ENCODE peak calls at places on chromosomes 3 and 15, in six cellular contexts. P is aorta, Y is epithelial cell of esophagus, D is NCI-H345, N is T-helper 1 cell, Z is A172. K is an unnamed sample.

GRCh38 chr3:188034989-188035388 is 119.0 kb upstream of the LPP start:
- DNase-seq in Y (peak; percentile 42), P (no peak), Z (no peak), N (no peak), D (no peak), K (no peak)

GRCh38 chr3:11735638-11736037 is 91.9 kb upstream of the VGLL4 start:
- DNase-seq in D (no peak), Y (no peak), Z (no peak), P (peak; percentile 8), N (no peak), K (no peak)

GRCh38 chr3:37453393-37454391 is 279.3 kb upstream of the LRRFIP2 start:
- DNase-seq in P (peak; percentile 86), Z (no peak), Y (peak; percentile 13), N (no peak), D (peak; percentile 41), K (no peak)

GRCh38 chr3:10732292-10732691 is 83.7 kb upstream of the SLC6A11 start:
- DNase-seq in P (no peak), Z (no peak), D (no peak), N (no peak), Y (no peak), K (no peak)

GRCh38 chr3:5425371-5425770 is 237.9 kb downstream of the EDEM1 start:
- DNase-seq in Z (no peak), N (no peak), D (no peak), P (no peak), Y (no peak), K (no peak)

GRCh38 chr3:48738144-48738536 is 21.1 kb upstream of the IP6K2 start:
- DNase-seq in P (no peak), N (no peak), D (no peak), Y (no peak), Z (no peak), K (no peak)

GRCh38 chr15:91508633-91509032 is 344.9 kb upstream of the SLCO3A1 start:
- DNase-seq in D (no peak), Z (no peak), Y (no peak), N (no peak), P (no peak), K (no peak)

GRCh38 chr3:112131111-112131510 is 1.9 kb downstream of the GCSAM start:
- DNase-seq in Z (no peak), P (no peak), D (no peak), Y (no peak), N (no peak), K (no peak)

GRCh38 chr3:58884457-58884856 is 165.4 kb downstream of the CFAP20DC start:
- DNase-seq in Y (no peak), Z (no peak), D (no peak), N (no peak), P (no peak), K (no peak)

GRCh38 chr3:132368962-132369361 is 48.3 kb upstream of the DNAJC13 start:
- DNase-seq in P (no peak), D (no peak), N (no peak), Y (no peak), Z (no peak), K (no peak)

GRCh38 chr3:138471481-138471880 is 37.1 kb downstream of the ESYT3 start:
- DNase-seq in D (no peak), N (no peak), Y (no peak), P (no peak), Z (no peak), K (no peak)

GRCh38 chr15:40511093-40511471 is 40.3 kb downstream of the CHST14 start:
- DNase-seq in D (no peak), P (no peak), Z (no peak), Y (no peak), N (no peak), K (no peak)

GRCh38 chr3:127044996-127045395 is 62.1 kb downstream of the PLXNA1 start:
- DNase-seq in D (peak; percentile 27), N (no peak), Y (no peak), P (peak; percentile 68), Z (peak; percentile 52), K (peak; percentile 19)

K was measured in A549.